ENCODE peak calls at places on chromosomes 13 and 19, in seven cellular contexts. One of them, this sample, is unnamed.
A peak's percentile ranks its signal among the peaks of the same experiment; 100 is the strongest.

GRCh38 chr19:38012944-38013343 is 105.9 kb downstream of the SIPA1L3 start:
- DNase-seq in keratinocyte: no peak
- DNase-seq in IMR-90: no peak
- DNase-seq in GM23248: no peak
- DNase-seq in mammary epithelial cell: no peak
- DNase-seq in neuronal stem cell: no peak
- DNase-seq in mesendoderm: no peak
- DNase-seq in this sample: no peak

GRCh38 chr13:20195846-20196245 is 3.1 kb upstream of the GJB2 start:
- DNase-seq in keratinocyte: no peak
- DNase-seq in IMR-90: no peak
- DNase-seq in GM23248: no peak
- DNase-seq in mammary epithelial cell: no peak
- DNase-seq in neuronal stem cell: no peak
- DNase-seq in mesendoderm: no peak
- DNase-seq in this sample: no peak

GRCh38 chr19:53977429-53977990 is 13.9 kb upstream of the CACNG6 start:
- DNase-seq in keratinocyte: no peak
- DNase-seq in IMR-90: peak; percentile 78
- DNase-seq in GM23248: peak; percentile 93
- DNase-seq in mammary epithelial cell: peak; percentile 63
- DNase-seq in neuronal stem cell: peak; percentile 92
- DNase-seq in mesendoderm: peak; percentile 97
- DNase-seq in this sample: peak; percentile 95

GRCh38 chr13:90177519-90177918 is 1170.0 kb upstream of the MIR17HG start:
- DNase-seq in keratinocyte: no peak
- DNase-seq in IMR-90: no peak
- DNase-seq in GM23248: no peak
- DNase-seq in mammary epithelial cell: no peak
- DNase-seq in neuronal stem cell: no peak
- DNase-seq in mesendoderm: no peak
- DNase-seq in this sample: no peak

GRCh38 chr13:64293923-64294322 is 2878.3 kb upstream of the PCDH20 start:
- DNase-seq in keratinocyte: no peak
- DNase-seq in IMR-90: peak; percentile 28
- DNase-seq in GM23248: no peak
- DNase-seq in mammary epithelial cell: no peak
- DNase-seq in neuronal stem cell: no peak
- DNase-seq in mesendoderm: no peak
- DNase-seq in this sample: no peak

GRCh38 chr13:48975101-48975925 is at the start of gene FNDC3A:
- DNase-seq in keratinocyte: no peak
- DNase-seq in IMR-90: peak; percentile 64
- DNase-seq in GM23248: peak; percentile 77
- DNase-seq in mammary epithelial cell: peak; percentile 54
- DNase-seq in neuronal stem cell: no peak
- DNase-seq in mesendoderm: peak; percentile 90
- DNase-seq in this sample: peak; percentile 94

GRCh38 chr13:76473552-76474134 is 412.6 kb downstream of the KCTD12 start:
- DNase-seq in keratinocyte: peak; percentile 30
- DNase-seq in IMR-90: peak; percentile 80
- DNase-seq in GM23248: peak; percentile 79
- DNase-seq in mammary epithelial cell: peak; percentile 57
- DNase-seq in neuronal stem cell: peak; percentile 74
- DNase-seq in mesendoderm: peak; percentile 83
- DNase-seq in this sample: peak; percentile 90

GRCh38 chr13:41699759-41700158 is 242.4 kb downstream of the RGCC start:
- DNase-seq in keratinocyte: no peak
- DNase-seq in IMR-90: no peak
- DNase-seq in GM23248: no peak
- DNase-seq in mammary epithelial cell: no peak
- DNase-seq in neuronal stem cell: no peak
- DNase-seq in mesendoderm: no peak
- DNase-seq in this sample: no peak

GRCh38 chr19:20423381-20424207 is 142.0 kb downstream of the ZNF737 start:
- DNase-seq in keratinocyte: peak; percentile 36
- DNase-seq in IMR-90: peak; percentile 7
- DNase-seq in GM23248: peak; percentile 90
- DNase-seq in mammary epithelial cell: peak; percentile 56
- DNase-seq in neuronal stem cell: peak; percentile 31
- DNase-seq in mesendoderm: peak; percentile 87
- DNase-seq in this sample: peak; percentile 69

GRCh38 chr19:16034958-16035560 is 41.2 kb upstream of the TPM4 start:
- DNase-seq in keratinocyte: no peak
- DNase-seq in IMR-90: no peak
- DNase-seq in GM23248: no peak
- DNase-seq in mammary epithelial cell: no peak
- DNase-seq in neuronal stem cell: no peak
- DNase-seq in mesendoderm: no peak
- DNase-seq in this sample: no peak

GRCh38 chr13:33262069-33262487 is 23.5 kb downstream of the STARD13 start:
- DNase-seq in keratinocyte: peak; percentile 78
- DNase-seq in IMR-90: peak; percentile 70
- DNase-seq in GM23248: peak; percentile 49
- DNase-seq in mammary epithelial cell: peak; percentile 91
- DNase-seq in neuronal stem cell: no peak
- DNase-seq in mesendoderm: peak; percentile 83
- DNase-seq in this sample: no peak

GRCh38 chr19:53158119-53158656 is 665 bp downstream of the ZNF347 start:
- DNase-seq in keratinocyte: no peak
- DNase-seq in IMR-90: peak; percentile 15
- DNase-seq in GM23248: peak; percentile 69
- DNase-seq in mammary epithelial cell: peak; percentile 38
- DNase-seq in neuronal stem cell: peak; percentile 20
- DNase-seq in mesendoderm: peak; percentile 70
- DNase-seq in this sample: peak; percentile 69

GRCh38 chr19:38247734-38248268 is 8.4 kb downstream of the PPP1R14A start:
- DNase-seq in keratinocyte: no peak
- DNase-seq in IMR-90: no peak
- DNase-seq in GM23248: peak; percentile 41
- DNase-seq in mammary epithelial cell: no peak
- DNase-seq in neuronal stem cell: no peak
- DNase-seq in mesendoderm: peak; percentile 72
- DNase-seq in this sample: no peak

GRCh38 chr19:54339646-54340358 is 840 bp upstream of the LILRA4 start:
- DNase-seq in keratinocyte: no peak
- DNase-seq in IMR-90: no peak
- DNase-seq in GM23248: no peak
- DNase-seq in mammary epithelial cell: no peak
- DNase-seq in neuronal stem cell: no peak
- DNase-seq in mesendoderm: no peak
- DNase-seq in this sample: no peak

GRCh38 chr19:39676004-39676403 is 20.3 kb downstream of the LGALS16 start:
- DNase-seq in keratinocyte: no peak
- DNase-seq in IMR-90: no peak
- DNase-seq in GM23248: no peak
- DNase-seq in mammary epithelial cell: no peak
- DNase-seq in neuronal stem cell: no peak
- DNase-seq in mesendoderm: no peak
- DNase-seq in this sample: no peak

GRCh38 chr19:40798223-40798996 is 581 bp upstream of the EGLN2 start:
- DNase-seq in keratinocyte: peak; percentile 97
- DNase-seq in IMR-90: peak; percentile 99
- DNase-seq in GM23248: peak; percentile 99
- DNase-seq in mammary epithelial cell: peak; percentile 99
- DNase-seq in neuronal stem cell: peak; percentile 100
- DNase-seq in mesendoderm: peak; percentile 100
- DNase-seq in this sample: peak; percentile 100
- H3K9ac ChIP-seq in keratinocyte: peak overlapping the region; percentile 64
- H3K9ac ChIP-seq in IMR-90: peak overlapping the region; percentile 58
- H3K9ac ChIP-seq in GM23248: peak overlapping the region; percentile 83
- H3K9ac ChIP-seq in mammary epithelial cell: peak overlapping the region; percentile 71
- H3K9ac ChIP-seq in neuronal stem cell: no peak overlapping the region
- H3K9ac ChIP-seq in mesendoderm: peak overlapping the region; percentile 71
- H3K9ac ChIP-seq in this sample: peak overlapping the region; percentile 82

GRCh38 chr19:13978721-13979191 is 26.4 kb downstream of the DCAF15 start:
- DNase-seq in keratinocyte: no peak
- DNase-seq in IMR-90: no peak
- DNase-seq in GM23248: peak; percentile 46
- DNase-seq in mammary epithelial cell: no peak
- DNase-seq in neuronal stem cell: peak; percentile 24
- DNase-seq in mesendoderm: no peak
- DNase-seq in this sample: no peak
- H3K4me3 ChIP-seq in keratinocyte: no peak overlapping the region
- H3K4me3 ChIP-seq in IMR-90: no peak overlapping the region
- H3K4me3 ChIP-seq in GM23248: peak overlapping the region; percentile 37
- H3K4me3 ChIP-seq in mammary epithelial cell: no peak overlapping the region
- H3K4me3 ChIP-seq in neuronal stem cell: no peak overlapping the region
- H3K4me3 ChIP-seq in mesendoderm: peak overlapping the region; percentile 23
- H3K4me3 ChIP-seq in this sample: no peak overlapping the region

GRCh38 chr19:34962281-34962944 is 1.6 kb downstream of the ZNF792 start:
- DNase-seq in keratinocyte: no peak
- DNase-seq in IMR-90: peak; percentile 16
- DNase-seq in GM23248: no peak
- DNase-seq in mammary epithelial cell: no peak
- DNase-seq in neuronal stem cell: no peak
- DNase-seq in mesendoderm: peak; percentile 84
- DNase-seq in this sample: no peak
- H3K9ac ChIP-seq in keratinocyte: no peak overlapping the region
- H3K9ac ChIP-seq in IMR-90: no peak overlapping the region
- H3K9ac ChIP-seq in GM23248: no peak overlapping the region
- H3K9ac ChIP-seq in mammary epithelial cell: no peak overlapping the region
- H3K9ac ChIP-seq in neuronal stem cell: no peak overlapping the region
- H3K9ac ChIP-seq in mesendoderm: peak overlapping the region; percentile 97
- H3K9ac ChIP-seq in this sample: no peak overlapping the region

GRCh38 chr13:27620377-27621115 is at the start of gene LNX2:
- DNase-seq in keratinocyte: no peak
- DNase-seq in IMR-90: peak; percentile 95
- DNase-seq in GM23248: peak; percentile 99
- DNase-seq in mammary epithelial cell: peak; percentile 97
- DNase-seq in neuronal stem cell: peak; percentile 96
- DNase-seq in mesendoderm: peak; percentile 99
- DNase-seq in this sample: peak; percentile 99

GRCh38 chr13:27617801-27618411 is 2.4 kb downstream of the LNX2 start:
- DNase-seq in keratinocyte: no peak
- DNase-seq in IMR-90: no peak
- DNase-seq in GM23248: no peak
- DNase-seq in mammary epithelial cell: peak; percentile 58
- DNase-seq in neuronal stem cell: no peak
- DNase-seq in mesendoderm: no peak
- DNase-seq in this sample: no peak

GRCh38 chr13:27621116-27621365 is 651 bp upstream of the POLR1D start:
- DNase-seq in keratinocyte: no peak
- DNase-seq in IMR-90: no peak
- DNase-seq in GM23248: no peak
- DNase-seq in mammary epithelial cell: no peak
- DNase-seq in neuronal stem cell: no peak
- DNase-seq in mesendoderm: no peak
- DNase-seq in this sample: no peak

GRCh38 chr13:27619711-27620376 is 485 bp downstream of the LNX2 start:
- DNase-seq in keratinocyte: no peak
- DNase-seq in IMR-90: peak; percentile 21
- DNase-seq in GM23248: peak; percentile 76
- DNase-seq in mammary epithelial cell: no peak
- DNase-seq in neuronal stem cell: no peak
- DNase-seq in mesendoderm: peak; percentile 51
- DNase-seq in this sample: no peak

DNA sequence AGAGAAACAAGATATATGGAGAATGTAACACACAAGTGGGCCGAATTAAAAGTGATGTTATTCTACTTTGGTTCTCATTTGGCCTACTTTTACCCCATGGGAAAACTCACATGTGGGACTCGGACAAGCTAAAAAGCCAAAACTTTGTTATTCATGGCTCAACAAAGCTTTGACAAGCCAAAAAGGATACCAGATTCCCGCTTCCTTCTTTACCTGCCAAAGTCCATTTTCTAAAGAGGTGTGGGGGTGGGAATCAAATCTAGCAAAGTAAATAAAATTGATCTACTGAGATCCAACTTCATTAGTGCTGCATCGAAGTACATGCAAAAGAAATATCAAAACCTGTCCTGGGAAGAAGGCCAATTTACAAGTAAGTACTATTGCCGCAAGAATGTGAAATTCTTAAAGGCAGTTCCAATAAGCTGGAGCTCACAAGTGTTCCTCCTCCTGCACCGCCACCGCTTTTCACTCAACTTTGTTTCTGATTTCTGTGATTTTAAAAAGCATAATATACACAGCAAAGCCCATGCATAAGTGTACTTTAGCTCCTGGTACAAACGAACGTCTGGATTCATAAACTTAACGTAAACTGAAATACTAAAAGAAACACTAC is 1.1 kb downstream of the LNX2 start:
- DNase-seq in keratinocyte: no peak
- DNase-seq in IMR-90: peak; percentile 55
- DNase-seq in GM23248: peak; percentile 72
- DNase-seq in mammary epithelial cell: no peak
- DNase-seq in neuronal stem cell: no peak
- DNase-seq in mesendoderm: no peak
- DNase-seq in this sample: peak; percentile 62
- H3K4me3 ChIP-seq in keratinocyte: peak overlapping the region; percentile 96
- H3K4me3 ChIP-seq in IMR-90: peak overlapping the region; percentile 92
- H3K4me3 ChIP-seq in GM23248: peak overlapping the region; percentile 93
- H3K4me3 ChIP-seq in mammary epithelial cell: peak overlapping the region; percentile 86
- H3K4me3 ChIP-seq in neuronal stem cell: peak overlapping the region; percentile 99
- H3K4me3 ChIP-seq in mesendoderm: peak overlapping the region; percentile 79
- H3K4me3 ChIP-seq in this sample: peak overlapping the region; percentile 98

DNA sequence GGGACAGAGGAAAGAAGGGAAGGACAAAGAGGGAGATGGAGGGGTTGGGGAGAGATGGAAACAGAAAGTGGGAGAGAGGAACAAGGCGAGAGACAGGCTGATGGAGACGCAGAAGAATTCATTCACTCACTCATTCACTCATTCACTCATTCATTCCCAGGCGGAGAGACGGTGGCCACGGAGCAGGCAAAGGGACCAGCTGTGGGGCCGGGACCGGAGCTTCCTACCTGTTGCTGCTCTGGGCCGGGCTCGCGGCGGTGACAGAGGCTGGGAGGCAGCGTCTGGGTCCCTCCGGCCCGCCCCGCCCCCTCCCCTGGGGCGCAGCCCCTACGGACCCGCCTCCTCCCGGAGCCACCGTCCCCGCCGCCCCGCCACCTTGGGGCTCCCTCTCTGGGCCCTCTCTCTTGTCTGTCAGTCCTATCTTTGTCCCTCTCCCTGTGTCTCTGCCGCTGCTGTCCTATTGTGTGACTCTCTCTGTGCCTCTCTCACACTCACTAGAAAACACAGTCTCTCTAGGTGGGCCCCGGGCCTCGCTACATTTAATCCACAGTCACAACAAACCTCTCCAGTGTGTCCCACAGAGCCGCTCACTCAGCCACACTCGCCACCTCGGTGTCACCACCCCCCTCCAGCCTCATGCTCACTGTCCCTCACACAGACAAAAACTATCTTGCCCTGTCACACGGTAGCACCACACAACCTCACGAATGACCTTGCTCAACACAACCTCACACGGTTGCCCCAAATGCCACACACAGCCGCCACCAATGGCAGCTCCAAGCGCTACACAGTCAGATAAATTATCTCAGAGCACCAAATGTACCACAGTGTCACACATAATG is at the start of gene GNG8:
- DNase-seq in keratinocyte: no peak
- DNase-seq in IMR-90: no peak
- DNase-seq in GM23248: no peak
- DNase-seq in mammary epithelial cell: no peak
- DNase-seq in neuronal stem cell: no peak
- DNase-seq in mesendoderm: no peak
- DNase-seq in this sample: no peak
- H3K9ac ChIP-seq in keratinocyte: no peak within 1 kb of the TSS
- H3K9ac ChIP-seq in IMR-90: no peak within 1 kb of the TSS
- H3K9ac ChIP-seq in GM23248: no peak within 1 kb of the TSS
- H3K9ac ChIP-seq in mammary epithelial cell: no peak within 1 kb of the TSS
- H3K9ac ChIP-seq in neuronal stem cell: no peak within 1 kb of the TSS
- H3K9ac ChIP-seq in mesendoderm: no peak within 1 kb of the TSS
- H3K9ac ChIP-seq in this sample: no peak within 1 kb of the TSS

GRCh38 chr19:7669641-7670040 is 792 bp downstream of the RETN start:
- DNase-seq in keratinocyte: no peak
- DNase-seq in IMR-90: no peak
- DNase-seq in GM23248: no peak
- DNase-seq in mammary epithelial cell: no peak
- DNase-seq in neuronal stem cell: no peak
- DNase-seq in mesendoderm: no peak
- DNase-seq in this sample: no peak
- H3K4me3 ChIP-seq in keratinocyte: no peak overlapping the region
- H3K4me3 ChIP-seq in IMR-90: no peak overlapping the region
- H3K4me3 ChIP-seq in GM23248: no peak overlapping the region
- H3K4me3 ChIP-seq in mammary epithelial cell: no peak overlapping the region
- H3K4me3 ChIP-seq in neuronal stem cell: no peak overlapping the region
- H3K4me3 ChIP-seq in mesendoderm: no peak overlapping the region
- H3K4me3 ChIP-seq in this sample: no peak overlapping the region